ENCODE peak calls at places on chromosomes 6 and 20, in five cellular contexts. One of them, this sample, is unnamed.

GRCh38 chr20:23162887-23163286 is 76.8 kb upstream of the CD93 start:
- DNase-seq in GM10248: no peak
- DNase-seq in Kasumi-1: no peak
- DNase-seq in NCI-H1105: no peak
- DNase-seq in GOT3: no peak
- DNase-seq in this sample: no peak

GRCh38 chr6:19860235-19860877 is 23.2 kb downstream of the ID4 start:
- DNase-seq in GM10248: no peak
- DNase-seq in GOT3: no peak
- DNase-seq in Kasumi-1: no peak
- DNase-seq in NCI-H1105: peak; percentile 72
- DNase-seq in this sample: no peak

GRCh38 chr6:144007779-144008500 is at the start of gene PLAGL1:
- DNase-seq in GM10248: peak; percentile 69
- DNase-seq in GOT3: no peak
- DNase-seq in Kasumi-1: peak; percentile 28
- DNase-seq in NCI-H1105: peak; percentile 36
- DNase-seq in this sample: no peak

GRCh38 chr6:149831380-149831820 is 32.8 kb downstream of the LRP11 start:
- DNase-seq in GM10248: no peak
- DNase-seq in NCI-H1105: no peak
- DNase-seq in GOT3: no peak
- DNase-seq in Kasumi-1: no peak
- DNase-seq in this sample: no peak

GRCh38 chr6:53524455-53524815 is 20.5 kb downstream of the GCLC start:
- DNase-seq in Kasumi-1: no peak
- DNase-seq in GM10248: no peak
- DNase-seq in NCI-H1105: no peak
- DNase-seq in GOT3: no peak
- DNase-seq in this sample: no peak

GRCh38 chr20:64036346-64037198 is 590 bp downstream of the C20orf204 start:
- DNase-seq in GOT3: no peak
- DNase-seq in NCI-H1105: no peak
- DNase-seq in GM10248: no peak
- DNase-seq in Kasumi-1: no peak
- DNase-seq in this sample: no peak

GRCh38 chr20:25217161-25218108 is 21.9 kb downstream of the ENTPD6 start:
- DNase-seq in Kasumi-1: no peak
- DNase-seq in NCI-H1105: no peak
- DNase-seq in GM10248: no peak
- DNase-seq in GOT3: no peak
- DNase-seq in this sample: no peak

GRCh38 chr6:53042112-53042511 is 23.1 kb upstream of the FBXO9 start:
- DNase-seq in GM10248: no peak
- DNase-seq in GOT3: no peak
- DNase-seq in Kasumi-1: no peak
- DNase-seq in NCI-H1105: no peak
- DNase-seq in this sample: no peak

GRCh38 chr6:100194535-100194934 is 200.5 kb upstream of the MCHR2 start:
- DNase-seq in NCI-H1105: no peak
- DNase-seq in GM10248: no peak
- DNase-seq in Kasumi-1: no peak
- DNase-seq in GOT3: no peak
- DNase-seq in this sample: no peak

GRCh38 chr6:22828179-22829062 is 259.1 kb downstream of the HDGFL1 start:
- DNase-seq in NCI-H1105: no peak
- DNase-seq in Kasumi-1: no peak
- DNase-seq in GM10248: no peak
- DNase-seq in GOT3: no peak
- DNase-seq in this sample: no peak

GRCh38 chr6:1704711-1705110 is 95.0 kb downstream of the FOXC1 start:
- DNase-seq in Kasumi-1: no peak
- DNase-seq in NCI-H1105: no peak
- DNase-seq in GOT3: no peak
- DNase-seq in GM10248: no peak
- DNase-seq in this sample: no peak

GRCh38 chr20:57921701-57922482 is 212.1 kb upstream of the PMEPA1 start:
- DNase-seq in Kasumi-1: no peak
- DNase-seq in NCI-H1105: no peak
- DNase-seq in GOT3: no peak
- DNase-seq in GM10248: no peak
- DNase-seq in this sample: no peak

GRCh38 chr20:49747707-49748524 is 34.2 kb upstream of the B4GALT5 start:
- DNase-seq in NCI-H1105: no peak
- DNase-seq in Kasumi-1: no peak
- DNase-seq in GM10248: no peak
- DNase-seq in GOT3: no peak
- DNase-seq in this sample: no peak

GRCh38 chr20:63915471-63915870 is 20.5 kb downstream of the DNAJC5 start:
- DNase-seq in GM10248: no peak
- DNase-seq in GOT3: no peak
- DNase-seq in Kasumi-1: no peak
- DNase-seq in NCI-H1105: no peak
- DNase-seq in this sample: no peak

GRCh38 chr6:14706378-14706929 is 539.4 kb upstream of the JARID2 start:
- DNase-seq in Kasumi-1: no peak
- DNase-seq in GM10248: no peak
- DNase-seq in NCI-H1105: no peak
- DNase-seq in GOT3: peak; percentile 50
- DNase-seq in this sample: no peak

GRCh38 chr6:72952808-72953630 is 272.3 kb downstream of the KHDC1L start:
- DNase-seq in GOT3: no peak
- DNase-seq in NCI-H1105: no peak
- DNase-seq in GM10248: no peak
- DNase-seq in Kasumi-1: no peak
- DNase-seq in this sample: no peak

GRCh38 chr20:32524871-32525501 is 60.1 kb downstream of the NOL4L start:
- DNase-seq in NCI-H1105: peak; percentile 78
- DNase-seq in GM10248: no peak
- DNase-seq in Kasumi-1: no peak
- DNase-seq in GOT3: no peak
- DNase-seq in this sample: no peak

This sample was measured in NCI-H1436 treated with DMSO at 0.1 percent for 48 hours.